ENCODE peak calls at places on chromosomes 5 and 9, in seven cellular contexts. One of them, this sample, is unnamed.

GRCh38 chr5:129027260-129027659 is 62.0 kb downstream of the SLC27A6 start:
- DNase-seq in cardiac septum: no peak
- DNase-seq in T-cell: no peak
- DNase-seq in WTC11: no peak
- DNase-seq in coronary artery: no peak
- DNase-seq in spleen: no peak
- DNase-seq in brain microvascular endothelial cell: no peak
- DNase-seq in this sample: no peak

GRCh38 chr5:90022711-90023053 is 386.9 kb downstream of the CETN3 start:
- DNase-seq in cardiac septum: no peak
- DNase-seq in T-cell: no peak
- DNase-seq in WTC11: no peak
- DNase-seq in coronary artery: no peak
- DNase-seq in spleen: no peak
- DNase-seq in brain microvascular endothelial cell: peak
- DNase-seq in this sample: no peak

GRCh38 chr5:90518666-90519065 is 10.7 kb downstream of the LYSMD3 start:
- DNase-seq in cardiac septum: no peak
- DNase-seq in T-cell: no peak
- DNase-seq in WTC11: no peak
- DNase-seq in coronary artery: no peak
- DNase-seq in spleen: no peak
- DNase-seq in brain microvascular endothelial cell: no peak
- DNase-seq in this sample: no peak

GRCh38 chr5:116554764-116555163 is 19.9 kb downstream of the SEMA6A start:
- DNase-seq in cardiac septum: no peak
- DNase-seq in T-cell: no peak
- DNase-seq in WTC11: no peak
- DNase-seq in coronary artery: no peak
- DNase-seq in spleen: no peak
- DNase-seq in brain microvascular endothelial cell: no peak
- DNase-seq in this sample: no peak

GRCh38 chr5:16160706-16161105 is 18.9 kb downstream of the MARCHF11 start:
- DNase-seq in cardiac septum: no peak
- DNase-seq in T-cell: no peak
- DNase-seq in WTC11: no peak
- DNase-seq in coronary artery: no peak
- DNase-seq in spleen: no peak
- DNase-seq in brain microvascular endothelial cell: peak
- DNase-seq in this sample: no peak

GRCh38 chr9:112748041-112748440 is 2.5 kb upstream of the SNX30 start:
- DNase-seq in cardiac septum: no peak
- DNase-seq in T-cell: no peak
- DNase-seq in WTC11: no peak
- DNase-seq in coronary artery: no peak
- DNase-seq in spleen: no peak
- DNase-seq in brain microvascular endothelial cell: no peak
- DNase-seq in this sample: no peak

GRCh38 chr5:15694694-15695093 is 194.7 kb downstream of the FBXL7 start:
- DNase-seq in cardiac septum: no peak
- DNase-seq in T-cell: no peak
- DNase-seq in WTC11: no peak
- DNase-seq in coronary artery: no peak
- DNase-seq in spleen: no peak
- DNase-seq in brain microvascular endothelial cell: no peak
- DNase-seq in this sample: no peak

GRCh38 chr5:82749453-82749852 is 327.7 kb downstream of the TMEM167A start:
- DNase-seq in cardiac septum: no peak
- DNase-seq in T-cell: no peak
- DNase-seq in WTC11: no peak
- DNase-seq in coronary artery: no peak
- DNase-seq in spleen: no peak
- DNase-seq in brain microvascular endothelial cell: peak
- DNase-seq in this sample: no peak

GRCh38 chr5:180119031-180119885 is 47.7 kb upstream of the RNF130 start:
- DNase-seq in cardiac septum: peak
- DNase-seq in T-cell: no peak
- DNase-seq in WTC11: no peak
- DNase-seq in coronary artery: peak
- DNase-seq in spleen: peak
- DNase-seq in brain microvascular endothelial cell: no peak
- DNase-seq in this sample: no peak